ENCODE peak calls at places on chromosomes 5 and 9, in five cellular contexts. I, E, H, D and Y are unnamed samples.

GRCh38 chr9:115157245-115157674 is 39.3 kb upstream of the TNC start:
- DNase-seq in I (no peak), H (no peak), E (no peak), D (no peak), Y (no peak)

GRCh38 chr5:60805470-60805869 is 38.6 kb downstream of the ELOVL7 start:
- DNase-seq in H (no peak), D (no peak), I (no peak), E (no peak), Y (no peak)

GRCh38 chr5:111699976-111700375 is 57.0 kb downstream of the NREP start:
- DNase-seq in D (no peak), H (no peak), I (no peak), E (no peak), Y (no peak)

GRCh38 chr5:178382689-178383276 is 150.2 kb upstream of the PHYKPL start:
- DNase-seq in I (no peak), D (no peak), H (no peak), E (no peak), Y (no peak)

GRCh38 chr9:2833096-2833495 is 10.8 kb downstream of the PUM3 start:
- DNase-seq in D (no peak), E (no peak), H (no peak), I (no peak), Y (no peak)

GRCh38 chr5:87195104-87195581 is 72.5 kb upstream of the RASA1 start:
- DNase-seq in I (no peak), E (no peak), D (no peak), H (no peak), Y (no peak)

GRCh38 chr5:113382736-113383135 is 52.1 kb downstream of the TSSK1B start:
- DNase-seq in H (no peak), I (no peak), E (no peak), D (no peak), Y (no peak)

GRCh38 chr5:110159202-110159601 is 469.5 kb downstream of the MAN2A1 start:
- DNase-seq in E (no peak), I (no peak), H (no peak), D (no peak), Y (no peak)

GRCh38 chr5:132302413-132302812 is 8.2 kb downstream of the SLC22A4 start:
- DNase-seq in I (no peak), E (no peak), H (no peak), D (no peak), Y (no peak)

GRCh38 chr9:92171281-92171680 is 56.1 kb upstream of the SPTLC1 start:
- DNase-seq in H (no peak), D (no peak), E (no peak), I (no peak), Y (no peak)

GRCh38 chr5:164188733-164189148 is 683.3 kb downstream of the MAT2B start:
- DNase-seq in D (no peak), E (no peak), I (no peak), H (no peak), Y (no peak)